ENCODE peak calls at places on chromosomes 16 and 17, in nine cellular contexts. X, Z, F, U, T, H, S, W and N are unnamed samples. For H3K27me3 and H3K4me1, the result is how much of the 10 kb centered on the place peaks cover.

GRCh38 chr17:48718781-48719641 is 3.3 kb downstream of the PRAC1 start:
- DNase-seq in X (no peak), Z (no peak), F (no peak), U (no peak), T (no peak), H (no peak), S (no peak), W (no peak), N (no peak)

GRCh38 chr17:34095101-34095500 is 160.0 kb upstream of the CCL2 start:
- DNase-seq in X (no peak), Z (no peak), F (no peak), U (no peak), T (no peak), H (no peak), S (no peak), W (no peak), N (no peak)

GRCh38 chr17:74282587-74283370 is 8.7 kb downstream of the DNAI2 start:
- DNase-seq in X (no peak), Z (no peak), F (peak), U (no peak), T (no peak), H (no peak), S (no peak), W (no peak), N (no peak)

GRCh38 chr17:47831934-47832327 is 461 bp downstream of the LRRC46 start:
- DNase-seq in X (no peak), Z (no peak), F (no peak), U (no peak), T (no peak), H (peak), S (no peak), W (no peak), N (no peak)

GRCh38 chr17:67623767-67624166 is 94.0 kb upstream of the NOL11 start:
- DNase-seq in X (no peak), Z (no peak), F (no peak), U (no peak), T (no peak), H (no peak), S (no peak), W (no peak), N (no peak)

GRCh38 chr17:30203471-30203981 is 32.0 kb downstream of the SLC6A4 start:
- DNase-seq in X (peak), Z (no peak), F (no peak), U (no peak), T (no peak), H (no peak), S (no peak), W (no peak), N (no peak)

GRCh38 chr17:17722081-17722905 is 41.0 kb downstream of the RAI1 start:
- DNase-seq in X (no peak), Z (no peak), F (no peak), U (no peak), T (no peak), H (no peak), S (no peak), W (no peak), N (no peak)

GRCh38 chr16:73890524-73891500 is 405.8 kb upstream of the PSMD7 start:
- DNase-seq in X (no peak), Z (no peak), F (no peak), U (no peak), T (no peak), H (no peak), S (no peak), W (no peak), N (no peak)

GRCh38 chr17:67095803-67096202 is 51.4 kb downstream of the CACNG1 start:
- DNase-seq in X (no peak), Z (no peak), F (peak), U (no peak), T (no peak), H (no peak), S (no peak), W (no peak), N (no peak)

GRCh38 chr17:75645501-75645888 is 12.3 kb downstream of the SMIM5 start:
- DNase-seq in X (peak), Z (peak), F (no peak), U (no peak), T (peak), H (no peak), S (peak), W (peak), N (no peak)

GRCh38 chr16:49012961-49013726 is 268.5 kb downstream of the CBLN1 start:
- DNase-seq in X (no peak), Z (no peak), F (no peak), U (peak), T (no peak), H (no peak), S (no peak), W (no peak), N (peak)

GRCh38 chr17:44552361-44552760 is 4.9 kb upstream of the FZD2 start:
- DNase-seq in X (no peak), Z (no peak), F (peak), U (no peak), T (no peak), H (no peak), S (no peak), W (no peak), N (no peak)
- H3K27me3 ChIP-seq in X (under half), Z (under half), F (under half), U (under half), T (under half), H (under half), S (under half), W (under half), N (under half)

GRCh38 chr16:13507530-13507929 is 412.4 kb upstream of the ERCC4 start:
- DNase-seq in X (no peak), Z (no peak), F (no peak), U (no peak), T (no peak), H (no peak), S (no peak), W (no peak), N (no peak)

GRCh38 chr16:13510425-13511151 is 409.4 kb upstream of the ERCC4 start:
- DNase-seq in X (no peak), Z (no peak), F (peak), U (no peak), T (no peak), H (no peak), S (no peak), W (no peak), N (no peak)
- TF ChIP-seq CTCF in X (no peak), Z (no peak), F (peak), U (no peak), T (no peak), H (no peak), S (no peak), W (no peak), N (no peak)

GRCh38 chr17:1165836-1166235 is 13.9 kb downstream of the ABR start:
- DNase-seq in X (no peak), Z (no peak), F (no peak), U (no peak), T (no peak), H (no peak), S (no peak), W (no peak), N (no peak)
- H3K4me1 ChIP-seq in X (under half), Z (under half), F (under half), U (under half), T (under half), H (under half), S (under half), W (under half), N (half or more)

GRCh38 chr16:57623251-57624043 is 5.0 kb upstream of the ADGRG1 start:
- DNase-seq in X (no peak), Z (peak), F (peak), U (peak), T (peak), H (peak), S (peak), W (peak), N (no peak)
- H3K27me3 ChIP-seq in X (under half), Z (under half), F (under half), U (under half), T (under half), H (under half), S (under half), W (under half), N (under half)

DNA sequence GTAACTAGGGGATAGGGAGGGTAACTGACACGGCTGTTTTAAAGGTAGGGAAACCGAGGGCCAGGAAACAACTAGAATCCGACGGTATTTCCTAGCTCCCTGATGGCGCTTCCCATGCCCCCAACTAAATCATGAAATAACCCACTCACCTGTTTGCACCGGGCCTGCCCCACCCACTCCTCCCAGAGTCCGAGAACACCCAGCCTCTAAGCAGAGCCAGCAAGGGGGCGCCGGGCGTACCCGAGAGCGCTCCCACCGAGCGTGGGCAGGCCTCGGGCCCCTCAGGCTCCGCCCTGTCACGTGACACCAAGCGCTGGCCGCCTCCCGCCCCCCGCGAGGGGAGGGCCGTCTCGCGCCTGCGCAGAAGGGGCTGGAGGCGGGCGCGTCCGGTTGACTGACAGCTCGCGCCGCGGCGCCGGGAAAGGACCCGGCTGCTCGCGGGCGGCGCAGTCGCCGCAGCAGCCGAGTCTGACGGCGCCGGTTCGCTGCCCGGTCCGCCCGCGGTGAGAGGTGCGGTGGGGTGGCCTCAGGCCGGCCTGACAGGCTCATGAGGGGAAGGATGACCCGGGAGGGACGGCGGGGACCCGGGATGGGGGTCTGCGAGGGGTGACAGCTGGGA is at the start of gene KIAA0513:
- DNase-seq in X (peak), Z (peak), F (peak), U (peak), T (peak), H (peak), S (peak), W (peak), N (peak)
- TF ChIP-seq CTCF in X (no peak), Z (no peak), F (peak), U (no peak), T (peak), H (peak), S (no peak), W (no peak), N (no peak)